ENCODE peak calls at places on chromosomes 16 and 17, in six cellular contexts. D is astrocyte of the cerebellum, A is BE2C, Z is K562, V is GM13976, J is PC-9. L is an unnamed sample.

GRCh38 chr17:58285422-58285810 is 4.7 kb upstream of the MPO start:
- DNase-seq in Z (no peak), V (no peak), A (no peak), J (no peak), D (no peak), L (no peak)

GRCh38 chr17:81813861-81814683 is 10.1 kb downstream of the GCGR start:
- DNase-seq in V (no peak), Z (no peak), D (no peak), A (no peak), J (no peak), L (no peak)

GRCh38 chr17:41098476-41098875 is 534 bp upstream of the KRTAP4-8 start:
- DNase-seq in A (no peak), J (no peak), Z (no peak), D (no peak), V (no peak), L (no peak)

GRCh38 chr16:48497932-48498760 is 111.8 kb downstream of the N4BP1 start:
- DNase-seq in D (no peak), A (no peak), V (no peak), Z (no peak), J (no peak), L (no peak)

GRCh38 chr17:59365383-59365981 is 34.0 kb downstream of the YPEL2 start:
- DNase-seq in J (no peak), A (peak), V (peak), Z (peak), D (no peak), L (no peak)

GRCh38 chr16:3475604-3476375 is 19.5 kb downstream of the C16orf90 start:
- DNase-seq in Z (no peak), D (no peak), J (no peak), V (no peak), A (no peak), L (no peak)

GRCh38 chr16:89257757-89258465 is 40.4 kb downstream of the ZNF778 start:
- DNase-seq in Z (no peak), J (no peak), A (no peak), D (no peak), V (peak), L (no peak)

GRCh38 chr17:36739208-36739607 is 137.8 kb downstream of the MRM1 start:
- DNase-seq in J (no peak), V (no peak), Z (no peak), A (no peak), D (no peak), L (no peak)

GRCh38 chr16:85523602-85524364 is 89.3 kb upstream of the GSE1 start:
- DNase-seq in J (peak), V (no peak), D (peak), Z (peak), A (peak), L (no peak)

GRCh38 chr17:31834448-31834847 is 24.6 kb downstream of the COPRS start:
- DNase-seq in D (no peak), Z (no peak), J (no peak), V (peak), A (no peak), L (no peak)

GRCh38 chr17:32484628-32485027 is 2.2 kb upstream of the CDK5R1 start:
- DNase-seq in V (no peak), Z (no peak), A (no peak), D (no peak), J (no peak), L (no peak)

GRCh38 chr17:559699-560378 is 154.8 kb downstream of the VPS53 start:
- DNase-seq in Z (no peak), A (no peak), D (peak), V (no peak), J (peak), L (peak)

GRCh38 chr17:44749076-44750020 is 9.4 kb upstream of the ADAM11 start:
- DNase-seq in J (no peak), D (no peak), Z (no peak), A (no peak), V (no peak), L (no peak)

GRCh38 chr17:62919388-62919787 is 46.6 kb upstream of the TANC2 start:
- DNase-seq in J (no peak), V (no peak), Z (peak), A (no peak), D (peak), L (no peak)

GRCh38 chr16:4404247-4404966 is 12.0 kb downstream of the CORO7 start:
- DNase-seq in J (no peak), A (peak), V (no peak), Z (no peak), D (no peak), L (no peak)

GRCh38 chr16:12340151-12340733 is 363.7 kb downstream of the SNX29 start:
- DNase-seq in Z (peak), V (peak), A (no peak), J (no peak), D (no peak), L (no peak)

GRCh38 chr17:60165976-60166375 is 16.2 kb downstream of the CA4 start:
- DNase-seq in A (no peak), V (peak), J (no peak), D (no peak), Z (no peak), L (no peak)

GRCh38 chr17:61806081-61806828 is 57.1 kb downstream of the BRIP1 start:
- DNase-seq in V (no peak), Z (no peak), J (no peak), D (no peak), A (no peak), L (no peak)

GRCh38 chr16:78706637-78707036 is 607.2 kb downstream of the WWOX start:
- DNase-seq in J (no peak), Z (no peak), A (no peak), V (no peak), D (no peak), L (no peak)

GRCh38 chr16:20104563-20105183 is 31.0 kb upstream of the GPR139 start:
- DNase-seq in J (no peak), D (no peak), V (no peak), Z (no peak), A (no peak), L (no peak)

GRCh38 chr17:15341385-15341849 is at the start of gene TEKT3:
- DNase-seq in J (no peak), D (peak), Z (peak), V (peak), A (peak), L (no peak)

GRCh38 chr17:13851889-13852288 is 217.4 kb upstream of the COX10 start:
- DNase-seq in J (no peak), D (no peak), V (no peak), A (no peak), Z (no peak), L (no peak)

GRCh38 chr17:44628234-44629188 is 27.8 kb upstream of the MEIOC start:
- DNase-seq in J (no peak), V (peak), A (peak), D (no peak), Z (no peak), L (peak)

GRCh38 chr17:67718325-67718941 is 697 bp downstream of the NOL11 start:
- DNase-seq in V (peak), Z (peak), J (no peak), D (no peak), A (peak), L (no peak)

GRCh38 chr17:44922136-44922535 is 6.8 kb upstream of the GFAP start:
- DNase-seq in A (no peak), Z (no peak), D (no peak), J (no peak), V (no peak), L (no peak)

GRCh38 chr17:3695129-3695722 is 729 bp downstream of the P2RX5 start:
- DNase-seq in A (no peak), J (no peak), Z (no peak), D (no peak), V (no peak), L (no peak)

GRCh38 chr16:14608604-14609003 is 21.5 kb downstream of the PARN start:
- DNase-seq in Z (no peak), J (no peak), V (no peak), D (no peak), A (no peak), L (no peak)

GRCh38 chr17:46995841-46996571 is 17.0 kb upstream of the RPRML start:
- DNase-seq in D (no peak), J (no peak), Z (no peak), V (no peak), A (no peak), L (peak)

GRCh38 chr17:58371300-58371950 is 19.4 kb upstream of the SUPT4H1 start:
- DNase-seq in V (no peak), Z (no peak), J (no peak), D (no peak), A (no peak), L (no peak)

GRCh38 chr16:28291651-28292626 is at the start of gene SBK1:
- DNase-seq in D (no peak), J (peak), V (peak), Z (peak), A (peak), L (no peak)

GRCh38 chr17:4999429-5000093 is 1.8 kb downstream of the KIF1C start:
- DNase-seq in V (no peak), A (no peak), J (no peak), D (no peak), Z (no peak), L (no peak)

GRCh38 chr17:47785538-47786123 is 36.0 kb downstream of the OSBPL7 start:
- DNase-seq in V (no peak), Z (peak), J (no peak), A (no peak), D (no peak), L (no peak)

GRCh38 chr17:39676198-39676819 is 8.1 kb downstream of the PNMT start:
- DNase-seq in A (peak), D (no peak), J (no peak), V (peak), Z (peak), L (no peak)

GRCh38 chr16:4344659-4345438 is 6.3 kb downstream of the PAM16 start:
- DNase-seq in V (no peak), D (no peak), A (peak), J (no peak), Z (peak), L (no peak)

GRCh38 chr16:81116285-81116684 is 20.1 kb upstream of the GCSH start:
- DNase-seq in V (no peak), J (no peak), A (no peak), Z (no peak), D (no peak), L (no peak)

GRCh38 chr16:70254095-70254964 is 2.6 kb upstream of the EXOSC6 start:
- DNase-seq in A (no peak), D (no peak), Z (no peak), J (no peak), V (peak), L (no peak)
- TF ChIP-seq CTCF in A (no peak), D (no peak), Z (no peak), J (peak), V (no peak), L (no peak)

DNA sequence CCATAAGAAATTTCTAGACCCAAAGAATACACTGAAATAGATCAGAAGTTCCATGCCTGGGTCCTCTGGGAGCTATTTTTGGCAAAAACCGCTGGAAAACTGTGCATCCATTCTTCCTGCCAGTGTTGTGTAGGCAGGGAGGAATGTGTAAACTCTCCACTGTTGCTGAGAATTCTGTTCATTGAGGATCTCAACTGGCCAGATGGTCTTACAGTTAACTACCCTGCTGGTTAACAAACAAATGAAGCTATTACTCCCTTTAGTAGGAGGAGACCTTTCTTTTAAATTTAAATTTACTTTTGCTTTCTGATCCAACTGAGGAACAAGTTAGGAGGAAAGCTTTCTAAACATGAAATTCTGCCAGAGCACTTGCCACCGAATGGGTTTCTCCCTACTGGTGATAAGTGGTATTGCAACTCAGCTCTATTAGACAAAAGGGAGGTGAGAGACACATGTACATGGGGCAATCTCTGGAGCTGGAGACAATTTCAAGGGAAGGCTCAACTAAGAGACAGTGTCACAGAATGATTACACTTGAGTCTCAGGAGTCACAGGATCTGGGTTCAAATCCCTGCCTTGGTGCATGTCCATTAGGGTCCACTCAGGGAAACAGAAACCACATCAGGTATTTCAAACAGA is 37.6 kb downstream of the SOCS1 start:
- DNase-seq in D (no peak), V (no peak), A (no peak), Z (peak), J (no peak), L (no peak)
- TF ChIP-seq CTCF in D (peak), V (no peak), A (peak), Z (peak), J (peak), L (peak)

DNA sequence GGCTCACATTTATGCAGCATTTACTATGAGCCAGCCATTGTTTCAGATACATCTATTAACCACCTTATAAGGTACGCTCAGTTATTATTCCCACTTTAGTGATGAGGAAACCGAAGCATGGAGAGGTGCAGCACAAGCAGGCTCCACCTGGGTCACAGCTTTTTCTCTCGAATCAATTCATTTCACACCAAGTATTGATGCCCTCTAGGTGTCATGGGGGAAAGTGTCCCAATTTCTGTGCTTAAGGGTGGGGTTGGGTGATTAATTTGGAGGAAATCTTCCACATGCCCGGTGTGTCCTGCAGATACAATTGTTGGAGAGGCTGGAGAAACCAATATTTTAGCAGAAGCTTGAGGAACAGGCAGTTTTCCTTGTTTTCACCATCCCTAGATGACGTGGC is 62.7 kb upstream of the DNAJA2 start:
- DNase-seq in A (no peak), Z (no peak), D (no peak), V (no peak), J (no peak), L (no peak)
- TF ChIP-seq CTCF in A (peak), Z (peak), D (no peak), V (no peak), J (no peak), L (no peak)

GRCh38 chr17:45949755-45950320 is 49.2 kb upstream of the STH start:
- DNase-seq in D (no peak), J (no peak), V (no peak), A (no peak), Z (no peak), L (no peak)

GRCh38 chr17:45946841-45947256 is 52.2 kb upstream of the STH start:
- DNase-seq in J (no peak), Z (no peak), A (no peak), D (no peak), V (no peak), L (no peak)

GRCh38 chr17:45950888-45951287 is 48.2 kb upstream of the STH start:
- DNase-seq in A (no peak), Z (no peak), D (no peak), V (no peak), J (no peak), L (no peak)

GRCh38 chr17:45948881-45949624 is 50.0 kb upstream of the STH start:
- DNase-seq in D (no peak), V (peak), J (peak), A (peak), Z (peak), L (no peak)

DNA sequence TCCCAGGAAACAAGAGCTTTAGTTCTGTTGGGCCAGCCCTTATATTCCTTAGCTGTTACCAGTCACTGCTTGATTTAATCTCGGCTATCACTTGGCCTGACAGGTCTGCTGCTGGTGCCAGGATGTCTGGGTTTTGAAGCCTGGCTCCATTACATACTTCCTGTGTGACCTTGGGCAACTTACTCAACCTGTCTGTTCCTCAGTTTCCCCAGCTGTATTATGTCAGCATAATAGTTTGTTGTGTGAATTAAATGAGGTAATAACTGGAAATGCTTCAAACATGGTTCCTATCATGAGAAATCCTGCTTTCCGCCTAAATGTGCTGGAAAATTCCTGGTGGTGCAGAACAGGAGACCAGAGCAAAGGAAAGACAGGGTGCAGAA is 50.6 kb upstream of the STH start:
- DNase-seq in Z (no peak), V (no peak), D (no peak), J (no peak), A (peak), L (no peak)
- TF ChIP-seq CTCF in Z (no peak), V (no peak), D (no peak), J (no peak), A (no peak), L (no peak)

GRCh38 chr17:28574536-28574935 is 2.2 kb downstream of the ALDOC start:
- DNase-seq in J (no peak), V (no peak), D (no peak), Z (no peak), A (no peak), L (no peak)
- TF ChIP-seq CTCF in J (no peak), V (no peak), D (no peak), Z (no peak), A (no peak), L (peak)

GRCh38 chr16:57994778-57995177 is 5.7 kb downstream of the ZNF319 start:
- DNase-seq in D (no peak), J (peak), A (peak), Z (peak), V (peak), L (no peak)
- TF ChIP-seq CTCF in D (peak), J (peak), A (peak), Z (peak), V (peak), L (peak)

DNA sequence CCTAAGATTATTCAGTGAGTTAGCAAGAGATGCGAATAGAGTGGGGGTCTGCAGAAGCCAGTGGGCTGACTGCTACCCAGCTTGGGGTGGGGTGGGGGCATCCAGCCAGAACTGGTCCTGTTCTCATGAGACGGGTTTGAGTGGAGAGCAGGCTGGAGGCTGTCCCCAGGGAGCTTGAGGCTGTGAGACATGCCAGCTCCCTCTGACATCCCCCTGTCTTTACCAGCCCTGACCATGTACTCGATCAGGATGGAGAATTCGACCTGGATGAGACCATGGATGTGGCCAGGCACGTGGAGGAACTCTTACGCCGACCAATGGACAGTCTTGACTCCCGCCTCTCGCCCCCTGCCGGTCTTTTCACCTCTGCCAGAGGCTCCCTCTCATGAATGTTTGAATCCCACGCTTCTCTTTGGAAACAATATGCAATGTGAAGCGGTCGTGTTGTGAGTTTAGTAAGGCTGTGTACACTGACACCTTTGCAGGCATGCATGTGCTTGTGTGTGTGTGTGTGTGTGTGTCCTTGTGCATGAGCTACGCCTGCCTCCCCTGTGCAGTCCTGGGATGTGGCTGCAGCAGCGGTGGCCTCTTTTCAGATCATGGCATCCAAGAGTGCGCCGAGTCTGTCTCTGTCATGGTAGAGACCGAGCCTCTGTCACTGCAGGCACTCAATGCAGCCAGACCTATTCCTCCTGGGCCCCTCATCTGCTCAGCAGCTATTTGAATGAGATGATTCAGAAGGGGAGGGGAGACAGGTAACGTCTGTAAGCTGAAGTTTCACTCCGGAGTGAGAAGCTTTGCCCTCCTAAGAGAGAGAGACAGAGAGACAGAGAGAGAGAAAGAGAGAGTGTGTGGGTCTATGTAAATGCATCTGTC is 22.2 kb downstream of the STAT5A start:
- DNase-seq in D (no peak), A (peak), J (no peak), Z (peak), V (no peak), L (no peak)
- TF ChIP-seq CTCF in D (peak), A (peak), J (no peak), Z (peak), V (no peak), L (peak)

DNA sequence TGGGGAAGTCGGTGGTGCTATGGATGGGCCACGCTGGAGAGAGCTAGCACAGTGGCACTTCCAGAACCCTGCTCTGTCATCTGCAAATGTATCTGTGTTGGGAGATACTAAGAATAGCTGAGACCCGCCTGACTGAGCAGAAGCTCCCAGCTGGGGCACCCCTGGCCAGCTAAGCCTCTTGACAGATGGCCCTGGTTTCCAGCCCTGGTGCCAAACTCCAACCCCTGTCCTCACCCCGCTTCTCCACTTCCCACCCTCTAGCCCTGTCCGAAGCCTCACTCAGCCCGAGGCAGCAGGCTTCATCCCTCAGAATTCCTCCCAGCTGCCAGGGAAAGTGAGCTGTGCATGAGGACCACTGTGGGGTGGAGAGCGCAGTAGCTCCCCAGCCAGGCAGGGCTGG is 124.4 kb downstream of the CCDC144A start:
- DNase-seq in J (no peak), Z (no peak), D (no peak), V (no peak), A (no peak), L (no peak)
- TF ChIP-seq CTCF in J (no peak), Z (no peak), D (no peak), V (no peak), A (no peak), L (no peak)

GRCh38 chr17:28473542-28473941 is at the start of gene SLC13A2:
- DNase-seq in J (no peak), Z (no peak), V (no peak), A (no peak), D (no peak), L (no peak)
- TF ChIP-seq CTCF in J (no peak), Z (peak), V (no peak), A (no peak), D (no peak), L (peak)